ENCODE peak calls at places on chromosomes 5 and 9, in ten cellular contexts. A is GM12891; W is lung; B is T-helper 2 cell; X is activated CD4-positive, alpha-beta memory T cell treated with anti-CD3 and anti-CD28 coated beads for 36 hours; L is substantia nigra; G is posterior cingulate gyrus; E is HTR-8/SVneo; N is left lung; J is Caki2. V is an unnamed sample.

GRCh38 chr5:92778261-92778660 is 802.8 kb downstream of the NR2F1-AS1 start:
- DNase-seq in A (no peak), W (no peak), B (no peak), X (no peak), L (no peak), G (no peak), E (no peak), N (no peak), J (no peak), V (no peak)

GRCh38 chr5:146924132-146924531 is 45.6 kb upstream of the PPP2R2B start:
- DNase-seq in A (no peak), W (no peak), B (no peak), X (no peak), L (no peak), G (no peak), E (no peak), N (no peak), J (no peak), V (no peak)

GRCh38 chr5:4862500-4862899 is 277.6 kb upstream of the ADAMTS16 start:
- DNase-seq in A (no peak), W (no peak), B (no peak), X (no peak), L (no peak), G (no peak), E (peak; percentile 55), N (no peak), J (peak; percentile 29), V (no peak)

GRCh38 chr9:129398901-129399300 is 220.8 kb upstream of the IER5L start:
- DNase-seq in A (no peak), W (no peak), B (no peak), X (no peak), L (no peak), G (no peak), E (no peak), N (peak; percentile 37), J (no peak), V (peak; percentile 32)

GRCh38 chr9:114038724-114039313 is 39.3 kb downstream of the AMBP start:
- DNase-seq in A (no peak), W (peak; percentile 22), B (no peak), X (no peak), L (no peak), G (no peak), E (no peak), N (no peak), J (no peak), V (no peak)

GRCh38 chr9:126957687-126958053 is 43.1 kb downstream of the RALGPS1 start:
- DNase-seq in A (no peak), W (no peak), B (no peak), X (no peak), L (no peak), G (no peak), E (peak; percentile 30), N (no peak), J (no peak), V (no peak)

GRCh38 chr9:135486267-135487065 is 6.9 kb downstream of the PPP1R26 start:
- DNase-seq in A (no peak), W (no peak), B (no peak), X (no peak), L (no peak), G (peak; percentile 65), E (no peak), N (peak; percentile 76), J (no peak), V (peak; percentile 29)

GRCh38 chr5:134097221-134097620 is 17.3 kb upstream of the TCF7 start:
- DNase-seq in A (no peak), W (no peak), B (no peak), X (no peak), L (no peak), G (no peak), E (no peak), N (no peak), J (no peak), V (no peak)

GRCh38 chr9:106590759-106591505 is 272.0 kb upstream of the ZNF462 start:
- DNase-seq in A (no peak), W (no peak), B (no peak), X (no peak), L (no peak), G (no peak), E (no peak), N (no peak), J (no peak), V (no peak)

GRCh38 chr5:34547300-34548085 is 108.6 kb upstream of the RAI14 start:
- DNase-seq in A (no peak), W (no peak), B (no peak), X (no peak), L (no peak), G (no peak), E (no peak), N (no peak), J (no peak), V (no peak)

GRCh38 chr5:80926979-80927656 is 33.0 kb upstream of the RASGRF2 start:
- DNase-seq in A (no peak), W (no peak), B (no peak), X (no peak), L (no peak), G (no peak), E (no peak), N (no peak), J (no peak), V (no peak)

GRCh38 chr9:131677445-131678180 is 62.3 kb downstream of the RAPGEF1 start:
- DNase-seq in A (no peak), W (no peak), B (no peak), X (no peak), L (no peak), G (no peak), E (no peak), N (no peak), J (peak; percentile 67), V (no peak)

GRCh38 chr9:86405926-86406325 is 51.7 kb upstream of the TUT7 start:
- DNase-seq in A (no peak), W (no peak), B (no peak), X (peak; percentile 57), L (peak; percentile 6), G (peak; percentile 84), E (peak; percentile 6), N (no peak), J (peak; percentile 77), V (no peak)

GRCh38 chr5:34751807-34752736 is 86.9 kb upstream of the TTC23L start:
- DNase-seq in A (no peak), W (no peak), B (no peak), X (no peak), L (no peak), G (no peak), E (no peak), N (no peak), J (no peak), V (no peak)

GRCh38 chr5:62155988-62156387 is 150.0 kb upstream of the KIF2A start:
- DNase-seq in A (no peak), W (no peak), B (no peak), X (no peak), L (no peak), G (no peak), E (no peak), N (no peak), J (no peak), V (no peak)

GRCh38 chr5:145791866-145792265 is 43.3 kb downstream of the PRELID2 start:
- DNase-seq in A (no peak), W (no peak), B (no peak), X (no peak), L (no peak), G (no peak), E (no peak), N (no peak), J (no peak), V (no peak)

GRCh38 chr5:128674837-128675446 is 136.9 kb upstream of the FBN2 start:
- DNase-seq in A (peak; percentile 6), W (no peak), B (no peak), X (peak; percentile 53), L (no peak), G (no peak), E (peak; percentile 54), N (no peak), J (peak; percentile 31), V (no peak)

GRCh38 chr5:9766581-9766980 is 136.4 kb upstream of the TAS2R1 start:
- DNase-seq in A (no peak), W (no peak), B (no peak), X (no peak), L (no peak), G (no peak), E (no peak), N (no peak), J (peak; percentile 28), V (no peak)

GRCh38 chr9:128175102-128175563 is 15.1 kb downstream of the BBLN start:
- DNase-seq in A (no peak), W (no peak), B (no peak), X (no peak), L (no peak), G (no peak), E (no peak), N (no peak), J (no peak), V (no peak)

GRCh38 chr5:40202852-40203440 is 476.8 kb upstream of the PTGER4 start:
- DNase-seq in A (no peak), W (no peak), B (no peak), X (no peak), L (no peak), G (no peak), E (no peak), N (no peak), J (no peak), V (no peak)

GRCh38 chr5:149110406-149110805 is 30.9 kb upstream of the ABLIM3 start:
- DNase-seq in A (no peak), W (no peak), B (no peak), X (no peak), L (no peak), G (no peak), E (no peak), N (no peak), J (no peak), V (no peak)

GRCh38 chr5:145385276-145385675 is 449.9 kb downstream of the PRELID2 start:
- DNase-seq in A (no peak), W (no peak), B (no peak), X (no peak), L (no peak), G (no peak), E (no peak), N (no peak), J (no peak), V (no peak)

GRCh38 chr5:67858470-67859096 is 357.0 kb upstream of the PIK3R1 start:
- DNase-seq in A (no peak), W (no peak), B (no peak), X (no peak), L (no peak), G (no peak), E (no peak), N (no peak), J (no peak), V (no peak)

GRCh38 chr5:114255275-114255674 is 106.6 kb upstream of the KCNN2 start:
- DNase-seq in A (no peak), W (no peak), B (no peak), X (no peak), L (no peak), G (no peak), E (no peak), N (no peak), J (no peak), V (no peak)

GRCh38 chr5:95924720-95925119 is 36.9 kb downstream of the ELL2 start:
- DNase-seq in A (no peak), W (no peak), B (no peak), X (no peak), L (no peak), G (no peak), E (no peak), N (no peak), J (no peak), V (no peak)

GRCh38 chr5:176438959-176439757 is 9.0 kb upstream of the FAF2 start:
- DNase-seq in A (no peak), W (no peak), B (no peak), X (no peak), L (no peak), G (no peak), E (peak; percentile 76), N (no peak), J (no peak), V (no peak)

GRCh38 chr5:10577371-10578291 is 13.8 kb downstream of the ANKRD33B start:
- DNase-seq in A (no peak), W (no peak), B (no peak), X (no peak), L (no peak), G (peak; percentile 76), E (no peak), N (peak; percentile 79), J (peak; percentile 30), V (peak; percentile 73)

GRCh38 chr9:111648066-111648465 is 13.3 kb upstream of the GNG10 start:
- DNase-seq in A (no peak), W (no peak), B (no peak), X (no peak), L (no peak), G (no peak), E (no peak), N (no peak), J (no peak), V (peak; percentile 50)